ENCODE peak calls at places on chromosomes 16 and 17, in four cellular contexts. M is cardiac fibroblast, E is heart right ventricle, D is AG09309. Y is an unnamed sample.

GRCh38 chr16:57863434-57864160 is 61.3 kb upstream of the KIFC3 start:
- DNase-seq in M (peak), E (peak), D (peak), Y (peak)

GRCh38 chr17:49456172-49456965 is 38.7 kb upstream of the NGFR start:
- DNase-seq in M (peak), E (no peak), D (peak), Y (peak)

GRCh38 chr16:52498640-52499039 is 48.3 kb downstream of the TOX3 start:
- DNase-seq in M (no peak), E (no peak), D (no peak), Y (no peak)

GRCh38 chr17:39700148-39700987 is 504 bp downstream of the ERBB2 start:
- DNase-seq in M (peak), E (no peak), D (no peak), Y (no peak)

GRCh38 chr16:83117810-83118209 is 491.0 kb downstream of the CDH13 start:
- DNase-seq in M (no peak), E (no peak), D (no peak), Y (no peak)

GRCh38 chr17:869067-869466 is 86.9 kb downstream of the MRM3 start:
- DNase-seq in M (peak), E (peak), D (peak), Y (peak)

GRCh38 chr16:72537684-72538083 is 365.7 kb upstream of the PMFBP1 start:
- DNase-seq in M (peak), E (no peak), D (no peak), Y (no peak)

GRCh38 chr17:46121165-46121764 is 72.0 kb downstream of the KANSL1 start:
- DNase-seq in M (peak), E (no peak), D (no peak), Y (no peak)

GRCh38 chr16:27768651-27769270 is 218.8 kb downstream of the KATNIP start:
- DNase-seq in M (no peak), E (no peak), D (no peak), Y (no peak)

GRCh38 chr17:62882284-62882683 is 74.2 kb upstream of the MARCHF10 start:
- DNase-seq in M (peak), E (no peak), D (no peak), Y (no peak)

GRCh38 chr16:12499032-12499735 is 304.5 kb downstream of the CPPED1 start:
- DNase-seq in M (no peak), E (no peak), D (no peak), Y (no peak)

GRCh38 chr17:49987290-49987585 is 7.8 kb downstream of the DLX3 start:
- DNase-seq in M (no peak), E (no peak), D (no peak), Y (no peak)

GRCh38 chr17:12620200-12620720 is 45.4 kb upstream of the MYOCD start:
- DNase-seq in M (peak), E (no peak), D (no peak), Y (no peak)

GRCh38 chr16:74730049-74730683 is 29.5 kb upstream of the MLKL start:
- DNase-seq in M (no peak), E (no peak), D (no peak), Y (no peak)

GRCh38 chr17:45785373-45786193 is 1.5 kb downstream of the CRHR1 start:
- DNase-seq in M (no peak), E (no peak), D (no peak), Y (no peak)

GRCh38 chr16:57028086-57028485 is 38.7 kb downstream of the NLRC5 start:
- DNase-seq in M (no peak), E (no peak), D (no peak), Y (no peak)

GRCh38 chr17:17439971-17440843 is 36.6 kb upstream of the MED9 start:
- DNase-seq in M (peak), E (peak), D (no peak), Y (no peak)

GRCh38 chr17:77429985-77430752 is 289.4 kb downstream of the SEC14L1 start:
- DNase-seq in M (peak), E (peak), D (peak), Y (peak)

GRCh38 chr17:40605301-40605700 is 40.0 kb upstream of the CCR7 start:
- DNase-seq in M (no peak), E (no peak), D (no peak), Y (no peak)

GRCh38 chr16:86509759-86510464 is 415 bp upstream of the FOXF1 start:
- DNase-seq in M (peak), E (peak), D (no peak), Y (peak)

GRCh38 chr16:17053536-17054160 is 417.1 kb downstream of the XYLT1 start:
- DNase-seq in M (no peak), E (no peak), D (no peak), Y (no peak)

GRCh38 chr17:66469088-66469442 is 166.7 kb downstream of the PRKCA start:
- DNase-seq in M (no peak), E (no peak), D (no peak), Y (no peak)

GRCh38 chr16:12173121-12173520 is 196.6 kb downstream of the SNX29 start:
- DNase-seq in M (no peak), E (no peak), D (no peak), Y (no peak)

GRCh38 chr17:279356-279755 is 73.3 kb downstream of the RPH3AL start:
- DNase-seq in M (no peak), E (no peak), D (no peak), Y (no peak)

GRCh38 chr16:3907586-3907985 is 27.1 kb upstream of the CREBBP start:
- DNase-seq in M (no peak), E (no peak), D (no peak), Y (no peak)

GRCh38 chr16:64184156-64184555 is 937.7 kb downstream of the CDH11 start:
- DNase-seq in M (no peak), E (no peak), D (no peak), Y (no peak)

GRCh38 chr17:17573912-17574311 is 17.6 kb downstream of the PEMT start:
- DNase-seq in M (no peak), E (no peak), D (no peak), Y (peak)

GRCh38 chr16:9308300-9309209 is 217.1 kb downstream of the HAPSTR1 start:
- DNase-seq in M (no peak), E (no peak), D (no peak), Y (no peak)

GRCh38 chr17:40530531-40530987 is 29.1 kb upstream of the TNS4 start:
- DNase-seq in M (no peak), E (no peak), D (no peak), Y (no peak)

GRCh38 chr17:5780476-5780875 is 196.2 kb upstream of the NLRP1 start:
- DNase-seq in M (peak), E (no peak), D (no peak), Y (no peak)
- TF ChIP-seq CTCF in M (peak), E (no peak), D (no peak), Y (no peak)

DNA sequence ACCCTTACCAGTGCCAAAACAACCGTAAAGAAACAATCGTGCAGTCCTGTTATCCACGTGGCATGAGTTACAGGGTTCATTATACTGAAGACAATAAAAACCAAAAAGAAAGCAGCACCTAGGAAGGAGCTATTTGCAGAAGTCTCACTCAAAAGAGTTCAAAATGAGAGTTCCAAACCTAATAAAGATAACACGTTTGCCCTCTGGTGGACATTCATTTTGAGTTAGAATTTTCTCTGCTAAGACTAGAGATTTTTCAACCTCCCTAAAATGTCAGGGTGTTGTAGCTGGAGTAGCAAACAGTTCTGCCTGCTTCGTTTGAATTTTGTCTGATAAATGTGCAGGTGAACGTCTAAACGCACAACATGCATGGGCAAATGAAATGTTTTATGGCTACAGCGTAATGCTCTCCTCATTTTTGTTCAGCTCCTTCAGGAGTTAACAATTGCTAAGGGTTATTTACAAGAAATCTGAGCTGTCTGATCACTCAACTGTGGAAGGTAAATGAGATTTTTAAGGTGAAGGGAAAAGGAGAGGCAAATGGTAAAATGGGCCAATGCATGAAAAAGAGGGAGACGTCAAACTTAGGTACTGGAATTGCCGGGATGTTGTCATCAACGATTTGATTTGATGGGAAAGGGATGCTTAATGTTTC is 1067.9 kb upstream of the EEF2KMT start:
- DNase-seq in M (no peak), E (no peak), D (no peak), Y (no peak)
- TF ChIP-seq CTCF in M (no peak), E (no peak), D (no peak), Y (no peak)

DNA sequence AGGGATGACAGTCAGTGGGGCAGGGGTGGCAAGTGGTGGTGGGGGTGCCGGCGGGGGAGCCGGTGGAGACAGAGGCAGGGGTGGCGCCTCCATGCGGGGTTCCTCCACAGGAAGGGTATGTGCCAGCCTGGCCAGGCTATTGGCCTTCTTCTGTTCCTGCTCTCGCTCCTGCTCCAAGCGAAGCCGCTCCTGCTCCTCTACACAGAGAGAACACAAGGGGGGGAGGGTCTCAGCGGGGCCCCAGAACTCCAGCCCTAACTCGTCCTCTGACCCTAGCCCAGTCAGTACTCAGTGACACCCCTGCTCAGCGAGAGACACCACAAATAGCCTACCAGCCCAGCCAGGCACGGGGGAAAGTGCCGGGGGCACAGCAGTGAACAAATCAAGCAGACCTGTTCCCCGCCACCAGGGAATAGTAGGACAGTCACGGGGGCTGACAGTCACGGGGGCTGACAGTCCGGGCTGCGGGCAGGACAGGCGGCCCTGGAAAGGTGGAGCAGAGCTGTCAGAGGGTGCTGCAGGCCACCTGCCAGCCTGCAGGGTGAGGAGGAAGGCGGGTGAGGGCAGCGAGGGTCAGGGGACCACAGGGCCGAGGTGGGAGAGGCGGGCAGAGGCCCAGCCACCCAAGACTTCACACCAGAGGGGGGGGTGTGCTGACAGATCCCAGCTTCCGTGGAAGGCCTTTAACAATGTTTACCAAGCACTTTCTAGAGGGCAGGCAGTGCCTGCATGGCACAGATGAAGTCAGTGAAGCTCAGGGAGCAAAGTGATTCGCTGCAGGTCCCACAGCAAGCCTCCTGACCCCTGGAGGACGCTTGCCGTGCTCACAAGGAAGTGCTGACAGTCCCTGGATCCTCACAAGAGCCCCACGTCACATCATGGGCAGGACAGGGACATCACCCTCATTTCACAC is 5.3 kb downstream of the MNT start:
- DNase-seq in M (peak), E (no peak), D (no peak), Y (no peak)
- TF ChIP-seq CTCF in M (peak), E (no peak), D (no peak), Y (no peak)

GRCh38 chr17:60142872-60143499 is 6.8 kb upstream of the CA4 start:
- DNase-seq in M (peak), E (peak), D (peak), Y (peak)
- TF ChIP-seq CTCF in M (peak), E (peak), D (peak), Y (peak)

DNA sequence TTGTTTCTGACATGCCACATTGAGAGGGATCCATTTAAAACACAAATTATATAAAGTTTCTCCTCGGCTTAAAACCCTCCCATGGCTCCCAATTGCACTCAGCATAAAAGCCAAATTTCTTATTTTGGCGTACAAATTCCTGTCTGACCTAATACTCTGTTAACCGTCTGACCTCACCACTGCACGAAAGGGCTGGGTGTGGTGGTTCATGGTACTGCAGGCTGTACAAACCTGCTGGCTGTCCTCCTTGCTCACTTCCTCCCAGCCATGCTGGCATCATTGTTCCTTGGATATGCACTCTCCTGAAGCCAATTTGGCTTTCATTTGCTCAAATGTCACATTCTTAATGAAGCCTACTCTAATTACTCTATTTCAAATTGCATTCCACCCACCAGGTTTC is 301.6 kb upstream of the C16orf82 start:
- DNase-seq in M (no peak), E (no peak), D (no peak), Y (no peak)
- TF ChIP-seq CTCF in M (peak), E (no peak), D (no peak), Y (peak)

GRCh38 chr17:35554668-35555067 is 6.0 kb downstream of the SLFN14 start:
- DNase-seq in M (no peak), E (no peak), D (no peak), Y (no peak)

GRCh38 chr17:35553310-35553709 is 7.3 kb downstream of the SLFN14 start:
- DNase-seq in M (no peak), E (no peak), D (no peak), Y (no peak)

GRCh38 chr17:35557353-35557752 is 3.3 kb downstream of the SLFN14 start:
- DNase-seq in M (no peak), E (no peak), D (no peak), Y (no peak)

GRCh38 chr17:35559495-35559894 is 1.1 kb downstream of the SLFN14 start:
- DNase-seq in M (no peak), E (no peak), D (no peak), Y (no peak)

GRCh38 chr17:35555695-35556094 is 4.9 kb downstream of the SLFN14 start:
- DNase-seq in M (no peak), E (no peak), D (no peak), Y (no peak)
- TF ChIP-seq CTCF in M (peak), E (no peak), D (peak), Y (no peak)

DNA sequence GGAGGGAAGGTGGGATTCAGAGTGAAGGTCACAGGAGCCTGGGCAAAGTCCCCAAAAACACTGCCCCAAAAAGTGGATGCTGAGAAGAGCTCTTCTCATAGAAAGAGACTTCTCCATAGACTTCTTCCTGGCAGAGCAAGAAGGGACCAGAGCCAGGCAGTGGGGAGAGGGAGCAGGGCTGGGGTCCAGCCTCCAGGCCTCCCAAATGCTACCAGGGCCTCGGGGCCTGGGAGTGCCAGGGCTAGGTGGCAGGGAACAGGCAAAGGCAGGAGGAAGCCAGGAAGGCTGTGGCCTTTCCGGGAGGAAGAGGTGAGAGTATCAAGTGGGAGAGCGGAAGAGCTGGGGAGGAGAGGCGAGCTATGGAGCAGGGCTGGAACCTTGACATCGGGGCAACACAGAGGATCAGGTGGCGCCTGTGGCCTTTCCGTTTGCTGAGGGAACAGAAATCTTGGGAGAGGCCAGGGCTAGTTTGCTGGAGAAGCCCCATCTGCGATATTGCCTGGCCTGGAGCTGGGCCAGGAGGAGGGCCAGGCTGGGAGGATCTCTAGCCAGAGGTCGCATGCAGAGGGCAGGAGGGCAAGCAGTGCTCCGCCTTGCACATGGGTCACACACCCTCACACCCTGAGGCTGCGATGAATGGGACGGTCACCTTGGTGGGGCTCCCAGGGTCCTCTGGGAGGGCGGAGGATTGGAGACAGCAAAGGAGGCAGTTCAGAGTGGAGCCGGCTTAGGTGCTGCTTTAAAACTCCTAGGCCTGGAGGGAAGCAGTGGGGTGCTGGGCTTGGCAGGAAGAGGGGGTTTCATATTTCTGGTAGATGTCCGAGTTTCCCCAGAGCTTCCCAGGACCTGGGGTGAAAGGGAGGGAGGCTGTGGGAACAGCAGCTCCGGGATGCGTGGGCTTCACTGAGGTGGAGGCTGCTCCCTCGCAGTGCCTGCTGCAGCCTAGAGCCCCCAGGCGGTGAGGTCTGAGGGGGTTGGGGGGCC is 3.4 kb downstream of the SLC16A5 start:
- DNase-seq in M (no peak), E (peak), D (no peak), Y (no peak)
- TF ChIP-seq CTCF in M (no peak), E (no peak), D (no peak), Y (no peak)

GRCh38 chr16:69498926-69499325 is 66.8 kb upstream of the NFAT5 start:
- DNase-seq in M (no peak), E (no peak), D (no peak), Y (no peak)

GRCh38 chr16:69497876-69498596 is 67.7 kb upstream of the NFAT5 start:
- DNase-seq in M (no peak), E (no peak), D (no peak), Y (no peak)

GRCh38 chr16:69496376-69496775 is 69.4 kb upstream of the NFAT5 start:
- DNase-seq in M (no peak), E (no peak), D (no peak), Y (no peak)

GRCh38 chr16:69495821-69496220 is 69.9 kb upstream of the NFAT5 start:
- DNase-seq in M (no peak), E (peak), D (no peak), Y (no peak)

DNA sequence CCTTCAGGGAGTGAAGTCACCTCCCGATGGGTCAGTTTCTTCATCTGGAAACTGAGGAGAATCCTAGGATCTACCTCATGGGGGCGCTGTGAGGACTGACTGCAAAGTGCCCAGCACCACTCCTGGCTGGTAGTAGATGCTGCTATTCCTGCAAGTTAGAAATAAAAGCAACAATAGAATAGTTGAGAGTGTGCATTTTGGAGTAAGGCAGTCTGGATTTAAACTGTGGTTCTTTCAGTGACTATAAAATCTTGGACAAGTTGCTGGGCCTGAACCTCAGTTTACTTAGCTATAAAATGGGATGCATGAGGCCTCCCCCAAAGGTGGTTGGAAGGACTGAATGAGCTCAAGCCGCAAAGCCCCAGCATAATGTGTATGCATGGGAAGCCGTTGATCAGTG is 70.6 kb downstream of the CYB5B start:
- DNase-seq in M (peak), E (no peak), D (no peak), Y (no peak)
- TF ChIP-seq CTCF in M (peak), E (no peak), D (peak), Y (peak)